ENCODE peak calls at places on chromosome 19, in nine cellular contexts. One of them, this sample, is unnamed.

GRCh38 chr19:58352760-58353671 is at the start of gene A1BG:
- DNase-seq in mammary epithelial cell: no peak
- DNase-seq in neural crest cell: no peak
- DNase-seq in GM20000: no peak
- DNase-seq in fibroblast of villous mesenchyme: no peak
- DNase-seq in type B pancreatic cell: no peak
- DNase-seq in astrocyte of the cerebellum: no peak
- DNase-seq in Peyer's patch: no peak
- DNase-seq in A549: no peak
- DNase-seq in this sample: no peak

GRCh38 chr19:39339636-39340035 is 2.6 kb upstream of the SAMD4B start:
- DNase-seq in A549: no peak
- DNase-seq in neural crest cell: no peak
- DNase-seq in Peyer's patch: no peak
- DNase-seq in fibroblast of villous mesenchyme: no peak
- DNase-seq in mammary epithelial cell: no peak
- DNase-seq in type B pancreatic cell: no peak
- DNase-seq in GM20000: no peak
- DNase-seq in astrocyte of the cerebellum: no peak
- DNase-seq in this sample: no peak

GRCh38 chr19:19405919-19406877 is 723 bp downstream of the GATAD2A start:
- DNase-seq in neural crest cell: peak
- DNase-seq in GM20000: peak
- DNase-seq in mammary epithelial cell: peak
- DNase-seq in A549: peak
- DNase-seq in Peyer's patch: peak
- DNase-seq in fibroblast of villous mesenchyme: peak
- DNase-seq in astrocyte of the cerebellum: peak
- DNase-seq in type B pancreatic cell: no peak
- DNase-seq in this sample: peak

GRCh38 chr19:14530505-14530904 is 1.1 kb downstream of the TECR start:
- DNase-seq in astrocyte of the cerebellum: no peak
- DNase-seq in GM20000: no peak
- DNase-seq in mammary epithelial cell: no peak
- DNase-seq in type B pancreatic cell: no peak
- DNase-seq in fibroblast of villous mesenchyme: no peak
- DNase-seq in Peyer's patch: no peak
- DNase-seq in neural crest cell: no peak
- DNase-seq in A549: no peak
- DNase-seq in this sample: no peak

GRCh38 chr19:1232652-1233360 is 5.0 kb downstream of the CBARP start:
- DNase-seq in Peyer's patch: no peak
- DNase-seq in fibroblast of villous mesenchyme: peak
- DNase-seq in GM20000: no peak
- DNase-seq in mammary epithelial cell: no peak
- DNase-seq in neural crest cell: no peak
- DNase-seq in astrocyte of the cerebellum: no peak
- DNase-seq in A549: no peak
- DNase-seq in type B pancreatic cell: no peak
- DNase-seq in this sample: no peak

GRCh38 chr19:53992211-53992610 is 774 bp downstream of the CACNG6 start:
- DNase-seq in fibroblast of villous mesenchyme: no peak
- DNase-seq in GM20000: peak
- DNase-seq in type B pancreatic cell: no peak
- DNase-seq in Peyer's patch: no peak
- DNase-seq in A549: no peak
- DNase-seq in neural crest cell: no peak
- DNase-seq in astrocyte of the cerebellum: no peak
- DNase-seq in mammary epithelial cell: no peak
- DNase-seq in this sample: no peak

GRCh38 chr19:15253076-15253475 is 20.8 kb upstream of the EPHX3 start:
- DNase-seq in fibroblast of villous mesenchyme: no peak
- DNase-seq in GM20000: no peak
- DNase-seq in astrocyte of the cerebellum: no peak
- DNase-seq in neural crest cell: no peak
- DNase-seq in Peyer's patch: no peak
- DNase-seq in mammary epithelial cell: no peak
- DNase-seq in A549: no peak
- DNase-seq in type B pancreatic cell: no peak
- DNase-seq in this sample: no peak

GRCh38 chr19:7926727-7927604 is 1.0 kb upstream of the CTXN1 start:
- DNase-seq in type B pancreatic cell: peak
- DNase-seq in Peyer's patch: no peak
- DNase-seq in mammary epithelial cell: no peak
- DNase-seq in GM20000: no peak
- DNase-seq in fibroblast of villous mesenchyme: no peak
- DNase-seq in A549: no peak
- DNase-seq in astrocyte of the cerebellum: no peak
- DNase-seq in neural crest cell: no peak
- DNase-seq in this sample: no peak

GRCh38 chr19:42420055-42420544 is 7.1 kb downstream of the LIPE start:
- DNase-seq in Peyer's patch: peak
- DNase-seq in astrocyte of the cerebellum: no peak
- DNase-seq in fibroblast of villous mesenchyme: peak
- DNase-seq in GM20000: peak
- DNase-seq in neural crest cell: no peak
- DNase-seq in mammary epithelial cell: peak
- DNase-seq in type B pancreatic cell: no peak
- DNase-seq in A549: peak
- DNase-seq in this sample: peak

GRCh38 chr19:7860902-7861618 is 13.1 kb downstream of the PRR36 start:
- DNase-seq in GM20000: no peak
- DNase-seq in A549: no peak
- DNase-seq in astrocyte of the cerebellum: no peak
- DNase-seq in type B pancreatic cell: no peak
- DNase-seq in Peyer's patch: no peak
- DNase-seq in mammary epithelial cell: no peak
- DNase-seq in fibroblast of villous mesenchyme: no peak
- DNase-seq in neural crest cell: no peak
- DNase-seq in this sample: no peak

GRCh38 chr19:51012661-51013190 is 6.8 kb downstream of the KLK10 start:
- DNase-seq in astrocyte of the cerebellum: no peak
- DNase-seq in mammary epithelial cell: no peak
- DNase-seq in A549: no peak
- DNase-seq in GM20000: no peak
- DNase-seq in type B pancreatic cell: no peak
- DNase-seq in Peyer's patch: no peak
- DNase-seq in neural crest cell: no peak
- DNase-seq in fibroblast of villous mesenchyme: no peak
- DNase-seq in this sample: no peak

GRCh38 chr19:27745978-27746542 is 1466.9 kb downstream of the UQCRFS1 start:
- DNase-seq in type B pancreatic cell: peak
- DNase-seq in Peyer's patch: no peak
- DNase-seq in astrocyte of the cerebellum: no peak
- DNase-seq in A549: no peak
- DNase-seq in neural crest cell: no peak
- DNase-seq in GM20000: no peak
- DNase-seq in mammary epithelial cell: no peak
- DNase-seq in fibroblast of villous mesenchyme: no peak
- DNase-seq in this sample: no peak

GRCh38 chr19:32661318-32661717 is 13.7 kb downstream of the ANKRD27 start:
- DNase-seq in GM20000: no peak
- DNase-seq in astrocyte of the cerebellum: no peak
- DNase-seq in fibroblast of villous mesenchyme: no peak
- DNase-seq in mammary epithelial cell: no peak
- DNase-seq in type B pancreatic cell: no peak
- DNase-seq in neural crest cell: no peak
- DNase-seq in Peyer's patch: no peak
- DNase-seq in A549: no peak
- DNase-seq in this sample: no peak

GRCh38 chr19:55676384-55676783 is 1.4 kb downstream of the EPN1 start:
- DNase-seq in GM20000: no peak
- DNase-seq in Peyer's patch: no peak
- DNase-seq in A549: no peak
- DNase-seq in astrocyte of the cerebellum: no peak
- DNase-seq in type B pancreatic cell: no peak
- DNase-seq in fibroblast of villous mesenchyme: no peak
- DNase-seq in neural crest cell: no peak
- DNase-seq in mammary epithelial cell: peak
- DNase-seq in this sample: no peak

GRCh38 chr19:18879579-18880373 is 16.2 kb downstream of the CERS1 start:
- DNase-seq in neural crest cell: no peak
- DNase-seq in GM20000: no peak
- DNase-seq in astrocyte of the cerebellum: no peak
- DNase-seq in mammary epithelial cell: peak
- DNase-seq in fibroblast of villous mesenchyme: no peak
- DNase-seq in A549: peak
- DNase-seq in Peyer's patch: no peak
- DNase-seq in type B pancreatic cell: no peak
- DNase-seq in this sample: no peak

GRCh38 chr19:40982594-40983101 is 8.4 kb upstream of the CYP2B6 start:
- DNase-seq in mammary epithelial cell: peak
- DNase-seq in astrocyte of the cerebellum: no peak
- DNase-seq in type B pancreatic cell: no peak
- DNase-seq in fibroblast of villous mesenchyme: peak
- DNase-seq in neural crest cell: no peak
- DNase-seq in A549: no peak
- DNase-seq in GM20000: no peak
- DNase-seq in Peyer's patch: no peak
- DNase-seq in this sample: no peak

GRCh38 chr19:10516671-10517286 is 468 bp downstream of the S1PR5 start:
- DNase-seq in neural crest cell: no peak
- DNase-seq in A549: no peak
- DNase-seq in mammary epithelial cell: peak
- DNase-seq in fibroblast of villous mesenchyme: peak
- DNase-seq in GM20000: peak
- DNase-seq in type B pancreatic cell: no peak
- DNase-seq in astrocyte of the cerebellum: no peak
- DNase-seq in Peyer's patch: no peak
- DNase-seq in this sample: no peak

GRCh38 chr19:40597329-40597838 is 3.8 kb upstream of the LTBP4 start:
- DNase-seq in type B pancreatic cell: no peak
- DNase-seq in neural crest cell: no peak
- DNase-seq in astrocyte of the cerebellum: no peak
- DNase-seq in fibroblast of villous mesenchyme: no peak
- DNase-seq in GM20000: no peak
- DNase-seq in Peyer's patch: no peak
- DNase-seq in A549: no peak
- DNase-seq in mammary epithelial cell: no peak
- DNase-seq in this sample: no peak

GRCh38 chr19:1106841-1107654 is 3.3 kb downstream of the GPX4 start:
- DNase-seq in mammary epithelial cell: peak
- DNase-seq in type B pancreatic cell: no peak
- DNase-seq in A549: peak
- DNase-seq in Peyer's patch: no peak
- DNase-seq in astrocyte of the cerebellum: no peak
- DNase-seq in GM20000: no peak
- DNase-seq in neural crest cell: no peak
- DNase-seq in fibroblast of villous mesenchyme: peak
- DNase-seq in this sample: no peak

GRCh38 chr19:7673995-7674667 is 2.8 kb upstream of the MCEMP1 start:
- DNase-seq in fibroblast of villous mesenchyme: peak
- DNase-seq in astrocyte of the cerebellum: no peak
- DNase-seq in neural crest cell: peak
- DNase-seq in A549: peak
- DNase-seq in GM20000: no peak
- DNase-seq in type B pancreatic cell: no peak
- DNase-seq in mammary epithelial cell: peak
- DNase-seq in Peyer's patch: no peak
- DNase-seq in this sample: no peak

GRCh38 chr19:17555929-17556813 is 722 bp downstream of the COLGALT1 start:
- DNase-seq in GM20000: no peak
- DNase-seq in mammary epithelial cell: peak
- DNase-seq in type B pancreatic cell: no peak
- DNase-seq in A549: peak
- DNase-seq in astrocyte of the cerebellum: no peak
- DNase-seq in Peyer's patch: peak
- DNase-seq in fibroblast of villous mesenchyme: peak
- DNase-seq in neural crest cell: peak
- DNase-seq in this sample: peak
- TF ChIP-seq CTCF in GM20000: peak
- TF ChIP-seq CTCF in mammary epithelial cell: no peak
- TF ChIP-seq CTCF in type B pancreatic cell: peak
- TF ChIP-seq CTCF in A549: no peak
- TF ChIP-seq CTCF in astrocyte of the cerebellum: no peak
- TF ChIP-seq CTCF in Peyer's patch: no peak
- TF ChIP-seq CTCF in fibroblast of villous mesenchyme: no peak
- TF ChIP-seq CTCF in neural crest cell: no peak
- TF ChIP-seq CTCF in this sample: peak

DNA sequence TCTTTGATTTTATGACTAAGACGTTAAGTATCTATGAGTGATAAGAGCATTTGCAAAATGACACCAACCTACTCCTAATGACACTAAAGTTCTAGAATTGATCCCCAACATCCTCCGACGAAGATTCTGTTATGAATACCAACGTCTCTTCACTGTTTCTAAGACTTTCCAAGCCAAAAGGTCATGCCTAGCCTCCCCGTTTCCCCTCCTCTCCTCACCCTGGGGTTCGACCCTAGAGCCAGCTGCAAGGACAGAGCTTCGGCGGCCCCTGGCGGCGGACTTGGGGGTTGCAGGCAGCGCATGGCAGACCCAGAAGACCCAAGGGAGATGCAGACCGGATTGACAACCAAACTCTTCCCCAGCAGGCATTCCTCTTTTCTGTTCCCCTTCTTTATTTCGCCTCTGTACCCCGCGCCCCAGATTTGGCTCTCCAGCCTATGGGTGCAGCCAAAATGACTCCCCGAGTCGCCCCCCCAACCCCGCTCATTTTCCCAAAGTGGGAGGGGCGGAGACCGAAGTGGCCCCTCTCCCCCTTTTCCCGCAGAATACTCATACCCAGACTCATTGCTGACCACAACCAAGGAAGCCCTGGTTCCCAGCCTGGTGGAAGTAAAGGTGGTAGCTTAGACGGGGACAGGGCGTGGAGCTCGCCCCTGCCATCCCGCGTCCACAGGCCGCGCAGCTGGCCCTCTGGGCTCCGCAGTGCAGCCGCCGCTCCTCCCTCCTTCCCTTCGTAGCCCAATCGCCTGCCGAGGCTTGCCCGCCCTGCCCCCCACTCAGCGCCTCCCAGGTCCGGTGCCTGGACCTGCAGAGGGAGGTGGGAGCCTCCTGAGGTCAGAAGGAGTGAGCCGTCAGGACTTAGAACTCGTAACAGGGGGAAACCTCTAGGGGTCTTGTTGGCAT is 4.1 kb upstream of the EML2 start:
- DNase-seq in mammary epithelial cell: peak
- DNase-seq in GM20000: peak
- DNase-seq in neural crest cell: peak
- DNase-seq in Peyer's patch: peak
- DNase-seq in A549: peak
- DNase-seq in type B pancreatic cell: peak
- DNase-seq in fibroblast of villous mesenchyme: peak
- DNase-seq in astrocyte of the cerebellum: peak
- DNase-seq in this sample: peak
- TF ChIP-seq CTCF in mammary epithelial cell: peak
- TF ChIP-seq CTCF in GM20000: peak
- TF ChIP-seq CTCF in neural crest cell: peak
- TF ChIP-seq CTCF in Peyer's patch: peak
- TF ChIP-seq CTCF in A549: peak
- TF ChIP-seq CTCF in type B pancreatic cell: peak
- TF ChIP-seq CTCF in fibroblast of villous mesenchyme: peak
- TF ChIP-seq CTCF in astrocyte of the cerebellum: peak
- TF ChIP-seq CTCF in this sample: peak

GRCh38 chr19:2815191-2815614 is 4.5 kb upstream of the ZNF554 start:
- DNase-seq in A549: no peak
- DNase-seq in Peyer's patch: no peak
- DNase-seq in neural crest cell: no peak
- DNase-seq in GM20000: peak
- DNase-seq in mammary epithelial cell: no peak
- DNase-seq in fibroblast of villous mesenchyme: no peak
- DNase-seq in type B pancreatic cell: no peak
- DNase-seq in astrocyte of the cerebellum: no peak
- DNase-seq in this sample: no peak
- TF ChIP-seq CTCF in A549: no peak
- TF ChIP-seq CTCF in Peyer's patch: no peak
- TF ChIP-seq CTCF in neural crest cell: no peak
- TF ChIP-seq CTCF in GM20000: no peak
- TF ChIP-seq CTCF in mammary epithelial cell: no peak
- TF ChIP-seq CTCF in fibroblast of villous mesenchyme: no peak
- TF ChIP-seq CTCF in type B pancreatic cell: no peak
- TF ChIP-seq CTCF in astrocyte of the cerebellum: no peak
- TF ChIP-seq CTCF in this sample: no peak

GRCh38 chr19:5504115-5504514 is 48.9 kb downstream of the ZNRF4 start:
- DNase-seq in astrocyte of the cerebellum: no peak
- DNase-seq in Peyer's patch: no peak
- DNase-seq in mammary epithelial cell: no peak
- DNase-seq in type B pancreatic cell: no peak
- DNase-seq in neural crest cell: no peak
- DNase-seq in fibroblast of villous mesenchyme: no peak
- DNase-seq in GM20000: no peak
- DNase-seq in A549: no peak
- DNase-seq in this sample: no peak
- TF ChIP-seq CTCF in astrocyte of the cerebellum: no peak
- TF ChIP-seq CTCF in Peyer's patch: no peak
- TF ChIP-seq CTCF in mammary epithelial cell: peak
- TF ChIP-seq CTCF in type B pancreatic cell: no peak
- TF ChIP-seq CTCF in neural crest cell: peak
- TF ChIP-seq CTCF in fibroblast of villous mesenchyme: peak
- TF ChIP-seq CTCF in GM20000: no peak
- TF ChIP-seq CTCF in A549: no peak
- TF ChIP-seq CTCF in this sample: no peak